ENCODE peak calls at places on chromosomes 5 and 9, in ten cellular contexts. G is KG1; W is naive thymus-derived CD8-positive, alpha-beta T cell; K is A172; Q is stimulated activated CD4-positive, alpha-beta T cell treated with anti-CD3 and anti-CD28 coated beads, Interleukin-15, amount 100 ng/mL, for 24 hours; S is skeletal muscle cell; B is HT1080; J is activated naive CD4-positive, alpha-beta T cell treated with anti-CD3 and anti-CD28 coated beads for 36 hours; X is psoas muscle; D is C1 segment of cervical spinal cord. N is an unnamed sample.

GRCh38 chr5:32566319-32567111 is 18.8 kb upstream of the SUB1 start:
- DNase-seq in G (no peak), W (no peak), K (no peak), Q (no peak), S (no peak), B (no peak), J (no peak), X (no peak), D (no peak), N (no peak)

GRCh38 chr5:123438244-123438643 is 15.0 kb upstream of the CEP120 start:
- DNase-seq in G (no peak), W (no peak), K (no peak), Q (peak), S (no peak), B (no peak), J (peak), X (no peak), D (no peak), N (no peak)

GRCh38 chr9:126301985-126302603 is 24.5 kb upstream of the MVB12B start:
- DNase-seq in G (no peak), W (peak), K (peak), Q (peak), S (no peak), B (peak), J (peak), X (no peak), D (peak), N (peak)

GRCh38 chr5:34626036-34626435 is 30.1 kb upstream of the RAI14 start:
- DNase-seq in G (no peak), W (no peak), K (peak), Q (no peak), S (peak), B (peak), J (no peak), X (no peak), D (no peak), N (peak)

GRCh38 chr9:72363908-72364678 is 915 bp downstream of the ZFAND5 start:
- DNase-seq in G (no peak), W (peak), K (peak), Q (peak), S (no peak), B (peak), J (peak), X (peak), D (peak), N (peak)

GRCh38 chr9:125374443-125375309 is 113.0 kb downstream of the GAPVD1 start:
- DNase-seq in G (peak), W (peak), K (peak), Q (peak), S (peak), B (peak), J (peak), X (peak), D (peak), N (peak)

GRCh38 chr5:156427315-156427714 is 100.4 kb downstream of the SGCD start:
- DNase-seq in G (no peak), W (no peak), K (no peak), Q (no peak), S (no peak), B (no peak), J (no peak), X (no peak), D (no peak), N (no peak)

GRCh38 chr9:137498720-137499150 is 39.6 kb upstream of the NSMF start:
- DNase-seq in G (no peak), W (no peak), K (no peak), Q (no peak), S (no peak), B (no peak), J (no peak), X (no peak), D (no peak), N (no peak)

GRCh38 chr9:117644607-117645244 is 59.5 kb upstream of the TLR4 start:
- DNase-seq in G (peak), W (peak), K (peak), Q (peak), S (peak), B (peak), J (peak), X (peak), D (peak), N (peak)

GRCh38 chr9:87792831-87793288 is 66.9 kb downstream of the CTSL start:
- DNase-seq in G (no peak), W (no peak), K (peak), Q (peak), S (no peak), B (peak), J (peak), X (peak), D (no peak), N (peak)

GRCh38 chr9:2413196-2413840 is 208.3 kb upstream of the VLDLR start:
- DNase-seq in G (no peak), W (no peak), K (no peak), Q (no peak), S (no peak), B (no peak), J (no peak), X (no peak), D (no peak), N (no peak)

GRCh38 chr9:14170973-14171596 is 142.9 kb downstream of the NFIB start:
- DNase-seq in G (no peak), W (no peak), K (peak), Q (no peak), S (peak), B (peak), J (no peak), X (no peak), D (no peak), N (peak)

GRCh38 chr9:128062856-128063831 is 4.0 kb downstream of the NAIF1 start:
- DNase-seq in G (no peak), W (no peak), K (no peak), Q (no peak), S (no peak), B (no peak), J (no peak), X (no peak), D (no peak), N (no peak)

GRCh38 chr9:113537227-113537810 is 73.8 kb downstream of the RGS3 start:
- DNase-seq in G (no peak), W (no peak), K (no peak), Q (no peak), S (no peak), B (no peak), J (no peak), X (peak), D (no peak), N (no peak)

GRCh38 chr5:122882836-122883235 is 37.4 kb downstream of the SNX24 start:
- DNase-seq in G (no peak), W (no peak), K (peak), Q (peak), S (no peak), B (peak), J (peak), X (no peak), D (no peak), N (peak)

GRCh38 chr9:98873535-98874432 is 66.3 kb downstream of the GALNT12 start:
- DNase-seq in G (no peak), W (no peak), K (peak), Q (no peak), S (no peak), B (no peak), J (no peak), X (peak), D (no peak), N (peak)

GRCh38 chr5:1502046-1502736 is 21.6 kb downstream of the LPCAT1 start:
- DNase-seq in G (no peak), W (no peak), K (no peak), Q (peak), S (no peak), B (no peak), J (peak), X (peak), D (no peak), N (no peak)

GRCh38 chr5:33223563-33224305 is 217.0 kb upstream of the TARS1 start:
- DNase-seq in G (no peak), W (no peak), K (no peak), Q (no peak), S (no peak), B (no peak), J (no peak), X (no peak), D (no peak), N (no peak)

GRCh38 chr5:59351076-59351794 is 542.3 kb downstream of the PDE4D start:
- DNase-seq in G (no peak), W (no peak), K (no peak), Q (no peak), S (peak), B (no peak), J (no peak), X (peak), D (no peak), N (no peak)

GRCh38 chr9:134807726-134808125 is 72.9 kb upstream of the FCN2 start:
- DNase-seq in G (no peak), W (no peak), K (no peak), Q (no peak), S (peak), B (no peak), J (no peak), X (no peak), D (no peak), N (no peak)

GRCh38 chr9:71897573-71897972 is 13.4 kb downstream of the ABHD17B start:
- DNase-seq in G (peak), W (no peak), K (no peak), Q (no peak), S (no peak), B (peak), J (peak), X (no peak), D (no peak), N (no peak)

GRCh38 chr5:7396169-7397004 is 449 bp downstream of the ADCY2 start:
- DNase-seq in G (no peak), W (no peak), K (no peak), Q (peak), S (no peak), B (no peak), J (no peak), X (peak), D (no peak), N (no peak)

GRCh38 chr5:135553688-135554462 is 18.1 kb upstream of the NEUROG1 start:
- DNase-seq in G (no peak), W (no peak), K (peak), Q (no peak), S (no peak), B (peak), J (no peak), X (no peak), D (no peak), N (no peak)

GRCh38 chr9:130041648-130042405 is 1.2 kb downstream of the FNBP1 start:
- DNase-seq in G (no peak), W (no peak), K (no peak), Q (peak), S (no peak), B (peak), J (peak), X (peak), D (peak), N (peak)

GRCh38 chr9:89902450-89902849 is 297.6 kb downstream of the GADD45G start:
- DNase-seq in G (no peak), W (no peak), K (peak), Q (no peak), S (no peak), B (peak), J (no peak), X (no peak), D (no peak), N (no peak)

GRCh38 chr9:118438805-118439204 is 734.6 kb downstream of the TLR4 start:
- DNase-seq in G (no peak), W (no peak), K (no peak), Q (no peak), S (no peak), B (no peak), J (no peak), X (no peak), D (no peak), N (no peak)

GRCh38 chr5:93578813-93579560 is 2.0 kb downstream of the NR2F1-AS1 start:
- DNase-seq in G (no peak), W (no peak), K (no peak), Q (no peak), S (no peak), B (no peak), J (peak), X (no peak), D (peak), N (no peak)

GRCh38 chr9:82152181-82152580 is 163.6 kb downstream of the SPATA31D1 start:
- DNase-seq in G (no peak), W (no peak), K (peak), Q (no peak), S (no peak), B (peak), J (no peak), X (no peak), D (no peak), N (peak)

GRCh38 chr9:70829591-70830265 is 291.7 kb downstream of the TRPM3 start:
- DNase-seq in G (no peak), W (no peak), K (no peak), Q (no peak), S (no peak), B (no peak), J (no peak), X (no peak), D (no peak), N (no peak)

GRCh38 chr5:163509288-163510040 is 4.0 kb downstream of the MAT2B start:
- DNase-seq in G (no peak), W (no peak), K (peak), Q (no peak), S (peak), B (no peak), J (peak), X (no peak), D (no peak), N (no peak)

GRCh38 chr5:17001418-17001817 is 65.3 kb upstream of the MYO10 start:
- DNase-seq in G (no peak), W (no peak), K (no peak), Q (no peak), S (peak), B (peak), J (no peak), X (no peak), D (no peak), N (no peak)

GRCh38 chr5:159331099-159331973 is 1.0 kb upstream of the IL12B start:
- DNase-seq in G (no peak), W (peak), K (peak), Q (peak), S (no peak), B (no peak), J (peak), X (peak), D (peak), N (no peak)

GRCh38 chr9:120901704-120902103 is 24.7 kb upstream of the PHF19 start:
- DNase-seq in G (no peak), W (no peak), K (no peak), Q (no peak), S (no peak), B (no peak), J (peak), X (no peak), D (no peak), N (no peak)

GRCh38 chr9:26261503-26262330 is 583.5 kb upstream of the TUSC1 start:
- DNase-seq in G (no peak), W (no peak), K (peak), Q (no peak), S (peak), B (peak), J (no peak), X (no peak), D (no peak), N (peak)

GRCh38 chr5:144088211-144088965 is 82.1 kb downstream of the YIPF5 start:
- DNase-seq in G (no peak), W (no peak), K (no peak), Q (no peak), S (no peak), B (peak), J (no peak), X (no peak), D (no peak), N (no peak)